ENCODE peak calls at places on chromosomes 7 and 10, in ten cellular contexts. One of them, this sample, is unnamed.

GRCh38 chr10:133159950-133160812 is at the start of gene KNDC1:
- DNase-seq in hepatocyte: peak; percentile 79
- DNase-seq in brain microvascular endothelial cell: no peak
- DNase-seq in WERI-Rb-1: peak; percentile 50
- DNase-seq in kidney epithelial cell: no peak
- DNase-seq in CD4-positive, alpha-beta T cell: no peak
- DNase-seq in tibial artery: peak; percentile 51
- DNase-seq in fibroblast of pulmonary artery: peak; percentile 23
- DNase-seq in adrenal gland: peak; percentile 65
- DNase-seq in endothelial cell: peak; percentile 52
- DNase-seq in this sample: no peak

GRCh38 chr7:30880090-30880704 is 31.5 kb upstream of the AQP1 start:
- DNase-seq in kidney epithelial cell: no peak
- DNase-seq in WERI-Rb-1: no peak
- DNase-seq in CD4-positive, alpha-beta T cell: no peak
- DNase-seq in adrenal gland: no peak
- DNase-seq in brain microvascular endothelial cell: no peak
- DNase-seq in fibroblast of pulmonary artery: peak; percentile 39
- DNase-seq in hepatocyte: no peak
- DNase-seq in tibial artery: no peak
- DNase-seq in endothelial cell: no peak
- DNase-seq in this sample: no peak

GRCh38 chr7:824106-824505 is 8.2 kb upstream of the SUN1 start:
- DNase-seq in WERI-Rb-1: no peak
- DNase-seq in tibial artery: no peak
- DNase-seq in adrenal gland: no peak
- DNase-seq in fibroblast of pulmonary artery: no peak
- DNase-seq in brain microvascular endothelial cell: no peak
- DNase-seq in CD4-positive, alpha-beta T cell: no peak
- DNase-seq in hepatocyte: no peak
- DNase-seq in endothelial cell: no peak
- DNase-seq in kidney epithelial cell: no peak
- DNase-seq in this sample: no peak

GRCh38 chr7:47379629-47380324 is 202.1 kb downstream of the TNS3 start:
- DNase-seq in kidney epithelial cell: no peak
- DNase-seq in endothelial cell: no peak
- DNase-seq in tibial artery: peak; percentile 75
- DNase-seq in brain microvascular endothelial cell: peak; percentile 44
- DNase-seq in adrenal gland: peak; percentile 53
- DNase-seq in WERI-Rb-1: no peak
- DNase-seq in hepatocyte: peak; percentile 62
- DNase-seq in CD4-positive, alpha-beta T cell: no peak
- DNase-seq in fibroblast of pulmonary artery: peak; percentile 68
- DNase-seq in this sample: no peak

GRCh38 chr7:16891338-16891737 is 9.6 kb upstream of the AGR3 start:
- DNase-seq in fibroblast of pulmonary artery: peak; percentile 71
- DNase-seq in endothelial cell: peak; percentile 37
- DNase-seq in CD4-positive, alpha-beta T cell: no peak
- DNase-seq in tibial artery: no peak
- DNase-seq in adrenal gland: no peak
- DNase-seq in brain microvascular endothelial cell: peak; percentile 47
- DNase-seq in hepatocyte: peak; percentile 83
- DNase-seq in WERI-Rb-1: no peak
- DNase-seq in kidney epithelial cell: no peak
- DNase-seq in this sample: no peak

GRCh38 chr7:78924581-78924980 is 528.9 kb downstream of the MAGI2 start:
- DNase-seq in hepatocyte: peak; percentile 35
- DNase-seq in fibroblast of pulmonary artery: peak; percentile 35
- DNase-seq in tibial artery: no peak
- DNase-seq in endothelial cell: peak; percentile 4
- DNase-seq in WERI-Rb-1: no peak
- DNase-seq in CD4-positive, alpha-beta T cell: no peak
- DNase-seq in brain microvascular endothelial cell: peak; percentile 20
- DNase-seq in adrenal gland: no peak
- DNase-seq in kidney epithelial cell: no peak
- DNase-seq in this sample: no peak

GRCh38 chr7:132383962-132384361 is 192.3 kb downstream of the PLXNA4 start:
- DNase-seq in brain microvascular endothelial cell: no peak
- DNase-seq in tibial artery: no peak
- DNase-seq in CD4-positive, alpha-beta T cell: no peak
- DNase-seq in WERI-Rb-1: no peak
- DNase-seq in adrenal gland: no peak
- DNase-seq in kidney epithelial cell: no peak
- DNase-seq in fibroblast of pulmonary artery: no peak
- DNase-seq in hepatocyte: no peak
- DNase-seq in endothelial cell: no peak
- DNase-seq in this sample: no peak

GRCh38 chr7:101370836-101371235 is 8.2 kb downstream of the COL26A1 start:
- DNase-seq in endothelial cell: no peak
- DNase-seq in fibroblast of pulmonary artery: no peak
- DNase-seq in kidney epithelial cell: no peak
- DNase-seq in CD4-positive, alpha-beta T cell: no peak
- DNase-seq in adrenal gland: no peak
- DNase-seq in WERI-Rb-1: no peak
- DNase-seq in brain microvascular endothelial cell: no peak
- DNase-seq in hepatocyte: no peak
- DNase-seq in tibial artery: no peak
- DNase-seq in this sample: no peak

DNA sequence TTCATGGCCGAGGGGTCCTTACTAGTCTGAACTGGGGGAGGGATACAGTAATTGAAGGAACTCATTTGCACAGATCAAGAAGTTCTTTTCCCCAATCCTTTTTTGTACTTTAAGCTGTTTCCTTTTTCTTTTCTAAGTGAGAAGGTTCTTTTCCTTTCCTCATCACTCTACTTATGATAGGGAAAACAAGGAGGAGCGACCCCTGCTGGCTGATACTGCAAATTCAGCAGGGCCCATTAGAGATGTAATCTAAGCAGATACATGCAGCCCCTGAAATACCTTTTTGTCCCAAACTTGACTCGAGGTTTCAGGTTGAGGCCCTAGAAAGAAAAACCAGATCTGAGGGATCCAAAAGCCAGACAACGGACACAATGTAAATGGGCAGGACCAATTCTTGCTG is 305.5 kb downstream of the DNAJB9 start:
- DNase-seq in hepatocyte: no peak
- DNase-seq in adrenal gland: no peak
- DNase-seq in brain microvascular endothelial cell: peak; percentile 57
- DNase-seq in fibroblast of pulmonary artery: peak; percentile 75
- DNase-seq in tibial artery: no peak
- DNase-seq in WERI-Rb-1: no peak
- DNase-seq in CD4-positive, alpha-beta T cell: no peak
- DNase-seq in endothelial cell: no peak
- DNase-seq in kidney epithelial cell: no peak
- DNase-seq in this sample: no peak
- TF ChIP-seq CTCF in hepatocyte: no peak
- TF ChIP-seq CTCF in adrenal gland: no peak
- TF ChIP-seq CTCF in brain microvascular endothelial cell: peak; percentile 41
- TF ChIP-seq CTCF in fibroblast of pulmonary artery: peak; percentile 70
- TF ChIP-seq CTCF in tibial artery: no peak
- TF ChIP-seq CTCF in WERI-Rb-1: peak; percentile 17
- TF ChIP-seq CTCF in CD4-positive, alpha-beta T cell: no peak
- TF ChIP-seq CTCF in endothelial cell: no peak
- TF ChIP-seq CTCF in kidney epithelial cell: no peak
- TF ChIP-seq CTCF in this sample: no peak

GRCh38 chr7:36145686-36146085 is 7.4 kb upstream of the EEPD1 start:
- DNase-seq in fibroblast of pulmonary artery: no peak
- DNase-seq in brain microvascular endothelial cell: no peak
- DNase-seq in WERI-Rb-1: no peak
- DNase-seq in kidney epithelial cell: no peak
- DNase-seq in endothelial cell: no peak
- DNase-seq in CD4-positive, alpha-beta T cell: no peak
- DNase-seq in hepatocyte: no peak
- DNase-seq in adrenal gland: no peak
- DNase-seq in tibial artery: no peak
- DNase-seq in this sample: no peak

GRCh38 chr7:36151921-36152755 is 916 bp upstream of the EEPD1 start:
- DNase-seq in adrenal gland: no peak
- DNase-seq in hepatocyte: no peak
- DNase-seq in brain microvascular endothelial cell: no peak
- DNase-seq in WERI-Rb-1: no peak
- DNase-seq in endothelial cell: no peak
- DNase-seq in CD4-positive, alpha-beta T cell: no peak
- DNase-seq in fibroblast of pulmonary artery: no peak
- DNase-seq in kidney epithelial cell: no peak
- DNase-seq in tibial artery: no peak
- DNase-seq in this sample: no peak

GRCh38 chr7:36149694-36150452 is 3.2 kb upstream of the EEPD1 start:
- DNase-seq in endothelial cell: no peak
- DNase-seq in hepatocyte: no peak
- DNase-seq in CD4-positive, alpha-beta T cell: no peak
- DNase-seq in WERI-Rb-1: no peak
- DNase-seq in fibroblast of pulmonary artery: no peak
- DNase-seq in kidney epithelial cell: no peak
- DNase-seq in brain microvascular endothelial cell: no peak
- DNase-seq in tibial artery: no peak
- DNase-seq in adrenal gland: no peak
- DNase-seq in this sample: no peak

GRCh38 chr7:36147361-36147760 is 5.7 kb upstream of the EEPD1 start:
- DNase-seq in endothelial cell: no peak
- DNase-seq in adrenal gland: no peak
- DNase-seq in tibial artery: no peak
- DNase-seq in brain microvascular endothelial cell: no peak
- DNase-seq in hepatocyte: no peak
- DNase-seq in fibroblast of pulmonary artery: no peak
- DNase-seq in CD4-positive, alpha-beta T cell: no peak
- DNase-seq in kidney epithelial cell: no peak
- DNase-seq in WERI-Rb-1: no peak
- DNase-seq in this sample: no peak

GRCh38 chr7:36148422-36149065 is 4.5 kb upstream of the EEPD1 start:
- DNase-seq in tibial artery: no peak
- DNase-seq in endothelial cell: no peak
- DNase-seq in fibroblast of pulmonary artery: no peak
- DNase-seq in brain microvascular endothelial cell: no peak
- DNase-seq in CD4-positive, alpha-beta T cell: no peak
- DNase-seq in WERI-Rb-1: no peak
- DNase-seq in hepatocyte: no peak
- DNase-seq in kidney epithelial cell: no peak
- DNase-seq in adrenal gland: no peak
- DNase-seq in this sample: no peak
- TF ChIP-seq CTCF in tibial artery: no peak
- TF ChIP-seq CTCF in endothelial cell: no peak
- TF ChIP-seq CTCF in fibroblast of pulmonary artery: no peak
- TF ChIP-seq CTCF in brain microvascular endothelial cell: no peak
- TF ChIP-seq CTCF in CD4-positive, alpha-beta T cell: no peak
- TF ChIP-seq CTCF in WERI-Rb-1: no peak
- TF ChIP-seq CTCF in hepatocyte: no peak
- TF ChIP-seq CTCF in kidney epithelial cell: no peak
- TF ChIP-seq CTCF in adrenal gland: no peak
- TF ChIP-seq CTCF in this sample: no peak

GRCh38 chr10:19815478-19816419 is 483 bp upstream of the PLXDC2 start:
- DNase-seq in hepatocyte: peak; percentile 76
- DNase-seq in brain microvascular endothelial cell: peak; percentile 48
- DNase-seq in tibial artery: peak; percentile 94
- DNase-seq in adrenal gland: peak; percentile 90
- DNase-seq in kidney epithelial cell: no peak
- DNase-seq in WERI-Rb-1: peak; percentile 58
- DNase-seq in endothelial cell: peak; percentile 75
- DNase-seq in fibroblast of pulmonary artery: peak; percentile 77
- DNase-seq in CD4-positive, alpha-beta T cell: no peak
- DNase-seq in this sample: no peak

GRCh38 chr10:19816420-19817250 is at the start of gene PLXDC2:
- DNase-seq in brain microvascular endothelial cell: peak; percentile 45
- DNase-seq in fibroblast of pulmonary artery: peak; percentile 59
- DNase-seq in tibial artery: peak; percentile 77
- DNase-seq in CD4-positive, alpha-beta T cell: no peak
- DNase-seq in adrenal gland: peak; percentile 73
- DNase-seq in endothelial cell: peak; percentile 55
- DNase-seq in kidney epithelial cell: no peak
- DNase-seq in hepatocyte: peak; percentile 57
- DNase-seq in WERI-Rb-1: peak; percentile 16
- DNase-seq in this sample: no peak

GRCh38 chr10:19815036-19815435 is 1.2 kb upstream of the PLXDC2 start:
- DNase-seq in brain microvascular endothelial cell: no peak
- DNase-seq in fibroblast of pulmonary artery: no peak
- DNase-seq in CD4-positive, alpha-beta T cell: no peak
- DNase-seq in WERI-Rb-1: no peak
- DNase-seq in endothelial cell: no peak
- DNase-seq in kidney epithelial cell: no peak
- DNase-seq in adrenal gland: no peak
- DNase-seq in tibial artery: no peak
- DNase-seq in hepatocyte: no peak
- DNase-seq in this sample: no peak

GRCh38 chr10:19819419-19820033 is 3.3 kb downstream of the PLXDC2 start:
- DNase-seq in hepatocyte: peak; percentile 56
- DNase-seq in kidney epithelial cell: no peak
- DNase-seq in fibroblast of pulmonary artery: peak; percentile 76
- DNase-seq in CD4-positive, alpha-beta T cell: no peak
- DNase-seq in WERI-Rb-1: no peak
- DNase-seq in endothelial cell: no peak
- DNase-seq in adrenal gland: no peak
- DNase-seq in brain microvascular endothelial cell: peak; percentile 64
- DNase-seq in tibial artery: no peak
- DNase-seq in this sample: no peak

GRCh38 chr10:19817251-19818046 is 1.2 kb downstream of the PLXDC2 start:
- DNase-seq in endothelial cell: peak; percentile 22
- DNase-seq in fibroblast of pulmonary artery: no peak
- DNase-seq in kidney epithelial cell: no peak
- DNase-seq in brain microvascular endothelial cell: no peak
- DNase-seq in adrenal gland: peak; percentile 50
- DNase-seq in tibial artery: peak; percentile 73
- DNase-seq in CD4-positive, alpha-beta T cell: no peak
- DNase-seq in WERI-Rb-1: peak; percentile 11
- DNase-seq in hepatocyte: peak; percentile 54
- DNase-seq in this sample: no peak
- TF ChIP-seq CTCF in endothelial cell: no peak
- TF ChIP-seq CTCF in fibroblast of pulmonary artery: peak; percentile 3
- TF ChIP-seq CTCF in kidney epithelial cell: peak; percentile 22
- TF ChIP-seq CTCF in brain microvascular endothelial cell: peak; percentile 32
- TF ChIP-seq CTCF in adrenal gland: no peak
- TF ChIP-seq CTCF in tibial artery: no peak
- TF ChIP-seq CTCF in CD4-positive, alpha-beta T cell: no peak
- TF ChIP-seq CTCF in WERI-Rb-1: no peak
- TF ChIP-seq CTCF in hepatocyte: peak; percentile 37
- TF ChIP-seq CTCF in this sample: no peak

GRCh38 chr10:42744134-42744701 is 38.4 kb upstream of the BMS1 start:
- DNase-seq in hepatocyte: no peak
- DNase-seq in kidney epithelial cell: no peak
- DNase-seq in endothelial cell: no peak
- DNase-seq in fibroblast of pulmonary artery: no peak
- DNase-seq in tibial artery: no peak
- DNase-seq in adrenal gland: no peak
- DNase-seq in brain microvascular endothelial cell: no peak
- DNase-seq in CD4-positive, alpha-beta T cell: no peak
- DNase-seq in WERI-Rb-1: no peak
- DNase-seq in this sample: no peak
- TF ChIP-seq CTCF in hepatocyte: no peak
- TF ChIP-seq CTCF in kidney epithelial cell: no peak
- TF ChIP-seq CTCF in endothelial cell: peak; percentile 46
- TF ChIP-seq CTCF in fibroblast of pulmonary artery: no peak
- TF ChIP-seq CTCF in tibial artery: no peak
- TF ChIP-seq CTCF in adrenal gland: no peak
- TF ChIP-seq CTCF in brain microvascular endothelial cell: no peak
- TF ChIP-seq CTCF in CD4-positive, alpha-beta T cell: no peak
- TF ChIP-seq CTCF in WERI-Rb-1: no peak
- TF ChIP-seq CTCF in this sample: no peak

GRCh38 chr7:113698556-113699220 is 220.1 kb downstream of the PPP1R3A start:
- DNase-seq in endothelial cell: peak; percentile 11
- DNase-seq in hepatocyte: peak; percentile 53
- DNase-seq in fibroblast of pulmonary artery: peak; percentile 55
- DNase-seq in WERI-Rb-1: no peak
- DNase-seq in kidney epithelial cell: peak; percentile 2
- DNase-seq in adrenal gland: peak; percentile 16
- DNase-seq in brain microvascular endothelial cell: peak; percentile 34
- DNase-seq in CD4-positive, alpha-beta T cell: no peak
- DNase-seq in tibial artery: no peak
- DNase-seq in this sample: no peak
- TF ChIP-seq CTCF in endothelial cell: peak; percentile 78
- TF ChIP-seq CTCF in hepatocyte: peak; percentile 85
- TF ChIP-seq CTCF in fibroblast of pulmonary artery: peak; percentile 81
- TF ChIP-seq CTCF in WERI-Rb-1: peak; percentile 50
- TF ChIP-seq CTCF in kidney epithelial cell: peak; percentile 75
- TF ChIP-seq CTCF in adrenal gland: peak; percentile 55
- TF ChIP-seq CTCF in brain microvascular endothelial cell: peak; percentile 74
- TF ChIP-seq CTCF in CD4-positive, alpha-beta T cell: no peak
- TF ChIP-seq CTCF in tibial artery: peak; percentile 65
- TF ChIP-seq CTCF in this sample: no peak